ENCODE peak calls at places on chromosome 4, in nine cellular contexts. F, X, H, C, U, Q, D, I and R are unnamed samples.

GRCh38 chr4:66681962-66682361 is 863.3 kb downstream of the CENPC start:
- DNase-seq in F (peak), X (no peak), H (no peak), C (no peak), U (no peak), Q (no peak), D (no peak), I (peak), R (no peak)

GRCh38 chr4:16082038-16082423 is 1.8 kb downstream of the PROM1 start:
- DNase-seq in F (no peak), X (no peak), H (no peak), C (no peak), U (no peak), Q (no peak), D (no peak), I (no peak), R (no peak)

GRCh38 chr4:72505314-72505744 is 63.7 kb downstream of the ADAMTS3 start:
- DNase-seq in F (peak), X (peak), H (no peak), C (peak), U (peak), Q (peak), D (no peak), I (no peak), R (peak)

GRCh38 chr4:111475001-111475400 is 670.3 kb upstream of the FAM241A start:
- DNase-seq in F (peak), X (peak), H (no peak), C (no peak), U (peak), Q (no peak), D (no peak), I (peak), R (no peak)

GRCh38 chr4:174255374-174255773 is 28.1 kb downstream of the FBXO8 start:
- DNase-seq in F (no peak), X (no peak), H (no peak), C (no peak), U (no peak), Q (no peak), D (no peak), I (no peak), R (no peak)

GRCh38 chr4:8185280-8185679 is 13.8 kb upstream of the SH3TC1 start:
- DNase-seq in F (peak), X (no peak), H (no peak), C (no peak), U (peak), Q (no peak), D (no peak), I (peak), R (no peak)

GRCh38 chr4:1870328-1870577 is 940 bp upstream of the NSD2 start:
- DNase-seq in F (peak), X (peak), H (peak), C (peak), U (peak), Q (no peak), D (peak), I (no peak), R (no peak)

GRCh38 chr4:41881931-41882621 is 53.2 kb upstream of the TMEM33 start:
- DNase-seq in F (no peak), X (no peak), H (no peak), C (no peak), U (no peak), Q (no peak), D (no peak), I (no peak), R (no peak)

GRCh38 chr4:141180991-141181760 is 39.5 kb upstream of the ZNF330 start:
- DNase-seq in F (no peak), X (no peak), H (no peak), C (no peak), U (peak), Q (no peak), D (no peak), I (no peak), R (peak)

GRCh38 chr4:25160714-25161598 is 707 bp upstream of the SEPSECS start:
- DNase-seq in F (no peak), X (no peak), H (no peak), C (peak), U (peak), Q (no peak), D (no peak), I (no peak), R (no peak)

GRCh38 chr4:113057891-113058290 is 8.4 kb downstream of the ANK2 start:
- DNase-seq in F (no peak), X (peak), H (no peak), C (no peak), U (peak), Q (no peak), D (no peak), I (no peak), R (peak)

GRCh38 chr4:173013232-173013932 is 155.2 kb upstream of the GALNT7 start:
- DNase-seq in F (peak), X (peak), H (no peak), C (peak), U (no peak), Q (no peak), D (no peak), I (no peak), R (no peak)
- TF ChIP-seq CTCF in F (peak), X (peak), H (peak), C (peak), U (peak), Q (peak), D (peak), I (peak), R (peak)

GRCh38 chr4:83486457-83487129 is 1.7 kb upstream of the ABRAXAS1 start:
- DNase-seq in F (no peak), X (no peak), H (no peak), C (no peak), U (no peak), Q (no peak), D (no peak), I (no peak), R (no peak)

GRCh38 chr4:83489711-83490326 is 4.9 kb upstream of the ABRAXAS1 start:
- DNase-seq in F (no peak), X (peak), H (no peak), C (no peak), U (no peak), Q (no peak), D (no peak), I (no peak), R (no peak)

DNA sequence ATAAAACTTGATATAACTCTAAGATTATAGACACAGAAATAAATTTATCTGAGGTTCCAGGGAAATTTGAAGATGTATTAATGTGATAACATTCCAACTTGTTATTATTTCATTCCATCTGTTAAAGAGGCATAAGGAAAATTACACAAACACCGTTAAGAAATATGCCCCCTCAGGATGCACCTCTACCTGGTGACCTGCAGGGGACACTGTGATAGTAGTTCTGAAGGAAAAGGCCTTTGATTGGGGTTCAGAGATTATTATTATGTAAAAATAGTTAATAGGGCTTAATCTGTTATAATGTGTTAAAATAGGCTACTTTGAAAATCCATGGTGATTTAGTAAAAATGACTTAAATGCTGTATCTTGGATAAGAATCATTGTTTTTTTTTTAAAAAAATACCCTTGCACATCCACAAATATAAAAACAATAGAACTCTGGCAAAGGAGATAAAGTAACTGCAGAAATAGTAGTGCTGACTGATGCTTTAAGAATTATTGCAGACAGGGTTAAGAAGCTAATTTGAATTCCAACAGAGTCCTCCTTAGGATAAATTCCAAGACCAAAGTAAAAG is 6.1 kb upstream of the ABRAXAS1 start:
- DNase-seq in F (peak), X (peak), H (no peak), C (peak), U (no peak), Q (no peak), D (no peak), I (no peak), R (no peak)
- TF ChIP-seq CTCF in F (peak), X (peak), H (peak), C (peak), U (peak), Q (peak), D (peak), I (peak), R (peak)

DNA sequence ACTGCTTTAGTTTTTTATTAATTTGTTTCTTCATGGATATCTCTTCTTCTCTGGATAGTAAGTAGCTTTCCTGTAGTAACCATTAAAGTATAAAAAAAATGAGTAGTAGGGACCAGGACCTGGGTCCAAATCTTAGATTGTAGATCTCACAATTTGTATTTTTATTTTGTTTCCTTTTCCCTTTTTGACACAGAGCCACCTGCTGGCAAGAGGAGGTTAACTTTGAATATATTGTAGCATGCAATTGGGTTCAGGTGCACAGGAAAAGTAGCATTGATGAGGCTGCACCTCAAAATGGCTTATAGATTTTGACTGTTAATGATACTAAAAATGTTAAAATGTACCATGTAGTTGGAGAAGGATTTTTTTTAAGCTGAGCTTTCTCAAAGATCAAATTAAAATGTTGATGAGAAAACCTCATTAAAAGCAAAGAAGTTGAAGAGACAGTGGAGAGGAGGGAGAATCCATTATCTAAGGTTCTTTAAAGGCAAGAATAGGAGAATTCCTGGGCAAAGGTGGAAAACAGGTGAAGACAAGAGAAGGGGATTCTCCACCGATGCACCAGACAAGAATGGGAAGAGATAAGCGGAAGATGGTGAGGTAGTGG is 48.3 kb upstream of the HPGDS start:
- DNase-seq in F (peak), X (peak), H (no peak), C (peak), U (no peak), Q (no peak), D (no peak), I (no peak), R (no peak)
- TF ChIP-seq CTCF in F (peak), X (peak), H (peak), C (peak), U (peak), Q (peak), D (peak), I (peak), R (peak)

GRCh38 chr4:188127157-188127874 is 11.9 kb upstream of the TRIML1 start:
- DNase-seq in F (peak), X (peak), H (no peak), C (peak), U (peak), Q (peak), D (no peak), I (peak), R (peak)

GRCh38 chr4:188132232-188132631 is 7.0 kb upstream of the TRIML1 start:
- DNase-seq in F (no peak), X (no peak), H (no peak), C (no peak), U (no peak), Q (no peak), D (no peak), I (no peak), R (no peak)

DNA sequence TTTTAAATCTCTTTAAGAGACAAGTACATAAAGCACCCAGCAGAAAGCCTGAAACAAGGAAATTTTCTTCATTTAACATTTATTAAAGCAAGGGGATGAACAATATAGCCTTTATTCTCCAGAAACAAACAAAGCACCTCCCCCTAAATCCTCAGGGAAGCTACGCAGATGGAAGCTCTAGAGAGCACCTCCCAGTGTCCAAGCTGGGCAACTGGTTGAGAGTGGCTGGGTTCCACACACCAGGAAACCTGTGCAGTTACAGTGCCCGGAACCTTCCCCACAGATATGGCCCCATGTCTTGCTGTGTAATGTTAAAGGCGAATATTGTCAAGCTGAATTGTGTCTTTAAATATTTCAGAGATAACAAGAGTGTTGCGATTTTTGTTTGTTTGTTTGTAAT is 8.9 kb upstream of the TRIML1 start:
- DNase-seq in F (no peak), X (no peak), H (no peak), C (no peak), U (no peak), Q (no peak), D (no peak), I (no peak), R (no peak)
- TF ChIP-seq CTCF in F (no peak), X (no peak), H (no peak), C (no peak), U (no peak), Q (no peak), D (no peak), I (no peak), R (no peak)

GRCh38 chr4:156942991-156943390 is 28.6 kb downstream of the PDGFC start:
- DNase-seq in F (no peak), X (no peak), H (no peak), C (no peak), U (no peak), Q (no peak), D (no peak), I (no peak), R (no peak)
- TF ChIP-seq CTCF in F (no peak), X (no peak), H (no peak), C (no peak), U (no peak), Q (no peak), D (no peak), I (no peak), R (no peak)

GRCh38 chr4:122412547-122412946 is 33.7 kb downstream of the ADAD1 start:
- DNase-seq in F (peak), X (no peak), H (no peak), C (no peak), U (no peak), Q (no peak), D (no peak), I (no peak), R (no peak)
- TF ChIP-seq CTCF in F (no peak), X (no peak), H (no peak), C (no peak), U (no peak), Q (no peak), D (no peak), I (no peak), R (no peak)

GRCh38 chr4:77578145-77578544 is 27.5 kb upstream of the CXCL13 start:
- DNase-seq in F (no peak), X (no peak), H (no peak), C (no peak), U (no peak), Q (no peak), D (no peak), I (no peak), R (no peak)
- TF ChIP-seq CTCF in F (peak), X (no peak), H (no peak), C (peak), U (peak), Q (no peak), D (no peak), I (peak), R (no peak)

GRCh38 chr4:154120690-154121089 is 331.8 kb upstream of the SFRP2 start:
- DNase-seq in F (no peak), X (no peak), H (no peak), C (no peak), U (no peak), Q (no peak), D (no peak), I (no peak), R (no peak)

GRCh38 chr4:154124539-154125255 is 335.8 kb upstream of the SFRP2 start:
- DNase-seq in F (peak), X (no peak), H (no peak), C (no peak), U (peak), Q (no peak), D (no peak), I (peak), R (peak)

GRCh38 chr4:154123897-154124296 is 335.0 kb upstream of the SFRP2 start:
- DNase-seq in F (no peak), X (no peak), H (no peak), C (no peak), U (no peak), Q (no peak), D (no peak), I (no peak), R (no peak)

GRCh38 chr4:154120277-154120676 is 331.4 kb upstream of the SFRP2 start:
- DNase-seq in F (no peak), X (no peak), H (no peak), C (no peak), U (no peak), Q (no peak), D (no peak), I (no peak), R (no peak)

DNA sequence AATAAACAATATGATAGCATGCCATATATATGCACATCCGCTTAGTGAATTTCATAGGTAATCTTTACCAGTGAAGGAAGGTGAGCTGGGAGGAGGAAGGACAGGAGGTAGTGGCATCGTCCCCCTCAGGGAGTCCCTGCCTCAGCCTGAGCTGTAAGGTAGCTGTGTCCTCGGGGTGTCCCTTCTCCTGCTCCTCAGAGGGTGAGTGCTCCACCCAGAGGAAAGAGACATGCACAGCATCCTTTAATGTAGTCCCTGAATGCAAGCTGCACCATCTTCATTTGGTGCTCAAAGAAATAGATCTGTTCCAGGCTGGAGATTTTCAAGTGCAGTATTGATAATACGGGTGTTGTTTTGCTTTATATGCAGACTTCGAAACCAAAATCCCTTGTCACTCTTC is 330.4 kb upstream of the SFRP2 start:
- DNase-seq in F (no peak), X (peak), H (no peak), C (no peak), U (no peak), Q (no peak), D (no peak), I (no peak), R (no peak)
- TF ChIP-seq CTCF in F (no peak), X (no peak), H (no peak), C (no peak), U (peak), Q (no peak), D (no peak), I (no peak), R (peak)

GRCh38 chr4:176641237-176641636 is 151.5 kb downstream of the VEGFC start:
- DNase-seq in F (no peak), X (no peak), H (no peak), C (no peak), U (peak), Q (no peak), D (no peak), I (no peak), R (no peak)

GRCh38 chr4:176631611-176632010 is 161.1 kb downstream of the VEGFC start:
- DNase-seq in F (no peak), X (no peak), H (no peak), C (no peak), U (no peak), Q (no peak), D (no peak), I (no peak), R (no peak)

GRCh38 chr4:176638992-176639391 is 153.7 kb downstream of the VEGFC start:
- DNase-seq in F (peak), X (no peak), H (no peak), C (no peak), U (peak), Q (no peak), D (no peak), I (no peak), R (no peak)

GRCh38 chr4:176635372-176636261 is 157.1 kb downstream of the VEGFC start:
- DNase-seq in F (peak), X (no peak), H (no peak), C (no peak), U (peak), Q (no peak), D (no peak), I (peak), R (peak)
- TF ChIP-seq CTCF in F (no peak), X (no peak), H (no peak), C (no peak), U (peak), Q (no peak), D (no peak), I (peak), R (no peak)